ENCODE peak calls at places on chromosomes 13 and 19, in four cellular contexts. S, J, R and U are unnamed samples.

GRCh38 chr19:35038623-35039512 is 2.7 kb upstream of the HPN start:
- DNase-seq in R (no peak), J (no peak), S (peak), U (no peak)

GRCh38 chr19:19224852-19225494 is 13.2 kb downstream of the NCAN start:
- DNase-seq in S (no peak), J (peak), R (peak), U (peak)

GRCh38 chr13:19961484-19961883 is 3.0 kb downstream of the ZMYM2 start:
- DNase-seq in R (no peak), S (no peak), J (no peak), U (no peak)

GRCh38 chr13:110652231-110652730 is 36.9 kb downstream of the NAXD start:
- DNase-seq in J (no peak), S (no peak), R (peak), U (no peak)

GRCh38 chr19:36097036-36097435 is 13.9 kb upstream of the OVOL3 start:
- DNase-seq in J (no peak), R (no peak), S (no peak), U (no peak)

GRCh38 chr19:15948223-15949058 is at the start of gene OR10H4:
- DNase-seq in J (no peak), S (no peak), R (no peak), U (no peak)

GRCh38 chr19:782195-783043 is 14.8 kb upstream of the PTBP1 start:
- DNase-seq in R (peak), J (no peak), S (peak), U (no peak)

GRCh38 chr19:32861596-32861995 is 8.0 kb downstream of the SLC7A9 start:
- DNase-seq in S (no peak), R (no peak), J (no peak), U (no peak)

GRCh38 chr13:36421447-36421846 is 10.8 kb upstream of the CCNA1 start:
- DNase-seq in R (no peak), J (no peak), S (peak), U (no peak)

GRCh38 chr13:28568286-28568685 is 73.4 kb upstream of the FLT1 start:
- DNase-seq in J (no peak), S (peak), R (no peak), U (peak)

GRCh38 chr19:34254552-34255432 is at the start of gene GARRE1:
- DNase-seq in S (peak), R (peak), J (peak), U (no peak)

DNA sequence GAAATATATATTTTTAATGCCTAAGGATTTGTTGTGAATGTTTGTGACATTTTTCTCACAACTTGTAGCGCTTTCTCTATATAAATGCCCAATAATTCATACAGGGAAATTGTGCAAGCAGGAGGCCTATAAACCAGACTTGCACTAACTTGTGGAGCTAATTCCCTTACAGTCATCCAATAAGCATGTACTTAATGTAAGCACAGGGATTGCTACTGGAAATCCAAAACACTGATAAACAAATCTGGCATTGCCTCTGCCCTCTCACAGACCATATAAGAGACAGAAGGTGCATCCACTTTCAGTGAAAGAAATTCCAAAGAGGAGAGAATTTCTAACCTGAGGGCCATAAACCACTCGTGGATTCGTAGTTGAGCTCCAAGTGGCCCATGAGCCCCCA is 518.8 kb downstream of the MYO16 start:
- DNase-seq in J (no peak), S (peak), R (no peak), U (no peak)
- H3K4me3 ChIP-seq in J (no peak), S (no peak), R (no peak), U (no peak)

GRCh38 chr13:31105856-31106255 is 55.8 kb downstream of the HSPH1 start:
- DNase-seq in R (no peak), J (no peak), S (no peak), U (no peak)

GRCh38 chr13:31111136-31111535 is 50.6 kb downstream of the HSPH1 start:
- DNase-seq in R (no peak), J (no peak), S (peak), U (no peak)

GRCh38 chr13:31110617-31111016 is 51.1 kb downstream of the HSPH1 start:
- DNase-seq in R (no peak), J (no peak), S (no peak), U (no peak)

GRCh38 chr13:31107109-31107508 is 54.6 kb downstream of the HSPH1 start:
- DNase-seq in J (no peak), R (no peak), S (no peak), U (no peak)

GRCh38 chr13:31110169-31110568 is 51.5 kb downstream of the HSPH1 start:
- DNase-seq in S (no peak), J (no peak), R (no peak), U (no peak)
- H3K4me3 ChIP-seq in S (no peak), J (no peak), R (no peak), U (no peak)

DNA sequence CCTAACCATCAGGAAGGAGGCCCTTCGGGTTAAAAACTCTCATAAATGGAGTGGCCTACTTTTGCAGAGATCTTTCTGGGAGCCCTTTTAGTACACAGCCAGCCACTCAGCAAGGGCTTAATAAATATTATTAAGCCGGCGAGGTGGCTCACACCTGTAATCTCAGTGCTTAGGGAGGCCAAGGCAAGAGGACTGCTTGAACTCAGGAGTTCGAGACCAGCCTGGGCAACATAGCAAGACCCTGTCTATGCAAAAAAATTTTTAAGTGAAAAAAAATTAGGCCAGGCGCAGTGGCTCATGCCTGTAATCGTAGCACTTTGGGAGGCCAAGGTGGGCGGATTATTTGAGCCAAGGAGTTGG is 810 bp upstream of the KANK2 start:
- DNase-seq in R (no peak), S (no peak), J (no peak), U (no peak)
- H3K4me3 ChIP-seq in R (peak), S (peak), J (no peak), U (peak)

GRCh38 chr13:42027286-42027685 is 21.2 kb upstream of the DGKH start:
- DNase-seq in J (no peak), S (no peak), R (no peak), U (no peak)

GRCh38 chr13:42022796-42023493 is 25.5 kb upstream of the DGKH start:
- DNase-seq in S (peak), R (no peak), J (no peak), U (no peak)

GRCh38 chr13:42028113-42028799 is 20.2 kb upstream of the DGKH start:
- DNase-seq in J (no peak), R (no peak), S (no peak), U (no peak)
- H3K4me3 ChIP-seq in J (no peak), R (no peak), S (no peak), U (no peak)

GRCh38 chr19:48720251-48720612 is 707 bp upstream of the MAMSTR start:
- DNase-seq in R (no peak), J (no peak), S (no peak), U (no peak)
- H3K4me3 ChIP-seq in R (peak), J (peak), S (peak), U (peak)

DNA sequence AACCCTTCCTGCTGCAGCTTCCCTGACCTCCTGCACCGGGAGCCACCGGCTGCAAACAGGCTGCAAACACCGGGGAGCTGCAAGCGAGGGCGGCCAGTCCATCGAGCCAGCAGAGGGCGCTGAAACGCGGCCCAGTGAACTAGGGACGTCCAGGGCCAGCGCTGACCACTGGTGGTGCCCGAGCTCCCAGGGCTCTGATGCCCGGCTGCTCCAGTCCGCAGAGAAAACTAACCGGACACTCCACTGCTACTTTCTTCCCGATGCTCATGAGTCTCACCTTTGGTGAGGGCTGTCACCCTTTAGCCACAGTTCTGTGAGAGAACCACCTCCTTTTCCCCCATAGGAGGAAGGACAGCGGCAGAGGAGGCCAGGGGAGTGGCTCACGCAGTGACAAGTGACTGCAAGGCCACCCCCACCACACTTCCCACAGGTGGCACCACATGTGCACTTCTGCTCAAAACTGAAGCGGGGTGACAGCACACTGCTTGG is 82.8 kb upstream of the MTIF3 start:
- DNase-seq in J (peak), R (peak), S (peak), U (peak)
- H3K4me3 ChIP-seq in J (no peak), R (no peak), S (peak), U (no peak)

GRCh38 chr13:98889419-98890079 is 88.3 kb downstream of the DOCK9 start:
- DNase-seq in J (no peak), R (no peak), S (no peak), U (no peak)
- H3K4me3 ChIP-seq in J (no peak), R (no peak), S (no peak), U (no peak)

DNA sequence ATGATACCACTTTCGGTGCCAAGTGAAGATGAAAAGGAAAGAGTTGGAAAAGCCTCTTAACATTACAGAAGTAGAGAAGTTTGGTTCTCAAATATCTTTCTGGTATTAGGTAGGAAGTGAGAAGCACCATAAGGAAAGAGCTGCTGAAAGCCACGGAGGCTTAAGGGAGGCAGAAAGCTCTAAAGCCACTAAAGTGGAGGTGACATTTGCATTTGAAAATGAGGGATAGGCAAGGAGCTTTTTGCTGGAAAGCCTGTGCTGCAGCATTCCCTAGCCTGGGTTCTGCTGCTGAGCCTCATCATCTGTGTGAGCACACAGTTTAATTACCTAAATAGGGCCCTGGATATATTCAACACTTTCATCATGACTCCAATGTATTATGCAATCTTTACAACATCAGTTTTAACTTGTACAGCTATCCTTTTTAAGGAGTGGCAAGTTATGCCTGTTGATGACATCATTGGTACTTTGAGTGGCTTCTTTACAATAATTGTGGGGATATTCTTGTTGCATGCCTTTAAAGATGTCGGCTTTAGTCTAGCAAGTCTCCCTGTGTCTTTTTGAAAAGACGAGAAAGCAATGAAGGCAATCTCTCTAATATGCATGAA is 315.4 kb downstream of the RBM26 start:
- DNase-seq in R (no peak), S (no peak), J (no peak), U (no peak)
- H3K4me3 ChIP-seq in R (no peak), S (no peak), J (no peak), U (no peak)

GRCh38 chr13:74289861-74290260 is 155.7 kb upstream of the KLF12 start:
- DNase-seq in J (no peak), S (no peak), R (no peak), U (no peak)
- H3K4me3 ChIP-seq in J (no peak), S (no peak), R (no peak), U (no peak)

DNA sequence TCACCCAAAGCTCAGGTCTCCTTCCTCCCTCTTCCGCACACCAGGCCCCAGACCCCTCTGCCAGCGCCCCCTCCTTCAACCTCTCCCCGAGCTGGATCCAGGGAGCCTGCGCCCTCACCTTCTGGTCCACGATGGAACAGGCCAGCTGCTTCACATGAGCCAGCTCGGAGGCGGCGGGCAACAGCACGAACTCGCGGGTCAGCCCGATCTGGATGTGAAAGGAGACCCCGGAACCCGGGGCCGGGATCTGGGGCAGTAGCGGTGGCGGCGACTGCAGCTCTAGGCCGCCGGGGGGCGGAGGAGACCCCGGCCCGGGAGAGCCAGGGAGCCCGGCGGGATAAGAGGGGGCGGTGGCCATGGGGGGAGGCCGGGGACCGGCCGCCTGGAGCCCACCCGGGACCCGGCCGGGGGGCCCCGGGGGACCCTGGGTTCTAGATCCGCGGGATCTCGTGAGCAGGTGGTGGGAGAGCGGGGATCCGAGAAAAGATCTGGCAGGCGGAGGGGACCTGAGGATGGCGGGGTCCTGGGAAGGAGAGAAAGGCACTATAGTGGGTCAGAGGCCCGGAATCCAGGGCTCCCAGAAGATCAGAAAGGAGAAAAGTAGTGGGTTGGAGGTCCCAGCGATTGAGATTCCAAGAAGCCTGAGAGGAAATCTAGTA is 772 bp downstream of the PRKD2 start:
- DNase-seq in J (no peak), R (peak), S (no peak), U (no peak)
- H3K4me3 ChIP-seq in J (peak), R (peak), S (peak), U (peak)